ENCODE peak calls at places on chromosomes 4 and X, in six cellular contexts. E, Q, V, B, G and Y are unnamed samples.

GRCh38 chr4:118823471-118823870 is 12.5 kb downstream of the SEC24D start:
- DNase-seq in E (no peak), Q (no peak), V (no peak), B (no peak), G (no peak), Y (no peak)

GRCh38 chrX:65677954-65678469 is 10.6 kb downstream of the MSN start:
- DNase-seq in E (no peak), Q (no peak), V (no peak), B (no peak), G (peak; percentile 95), Y (no peak)

GRCh38 chrX:104319346-104319745 is 64.6 kb upstream of the ESX1 start:
- DNase-seq in E (no peak), Q (no peak), V (no peak), B (no peak), G (no peak), Y (no peak)

GRCh38 chr4:74671074-74671698 is 123.1 kb downstream of the BTC start:
- DNase-seq in E (peak; percentile 50), Q (peak; percentile 29), V (no peak), B (no peak), G (peak; percentile 89), Y (peak; percentile 63)

GRCh38 chr4:96315815-96316214 is 475.9 kb downstream of the PDHA2 start:
- DNase-seq in E (peak; percentile 12), Q (no peak), V (no peak), B (no peak), G (no peak), Y (peak; percentile 61)

GRCh38 chr4:184792950-184793555 is 32.7 kb downstream of the ACSL1 start:
- DNase-seq in E (no peak), Q (no peak), V (peak; percentile 51), B (no peak), G (peak; percentile 97), Y (no peak)

GRCh38 chrX:106919932-106920452 is at the start of gene CLDN2:
- DNase-seq in E (peak; percentile 43), Q (no peak), V (no peak), B (no peak), G (no peak), Y (no peak)

GRCh38 chr4:8245879-8246833 is 23.4 kb upstream of the HTRA3 start:
- DNase-seq in E (no peak), Q (no peak), V (peak; percentile 84), B (peak; percentile 81), G (no peak), Y (no peak)

GRCh38 chr4:161815841-161816240 is 348.0 kb downstream of the FSTL5 start:
- DNase-seq in E (no peak), Q (no peak), V (no peak), B (no peak), G (no peak), Y (no peak)

GRCh38 chrX:11406109-11406755 is 113.0 kb downstream of the AMELX start:
- DNase-seq in E (no peak), Q (no peak), V (no peak), B (no peak), G (peak; percentile 70), Y (no peak)

GRCh38 chrX:14449773-14450172 is 79.6 kb upstream of the GLRA2 start:
- DNase-seq in E (no peak), Q (no peak), V (no peak), B (no peak), G (no peak), Y (no peak)

GRCh38 chr4:41692717-41693345 is 55.7 kb downstream of the PHOX2B start:
- DNase-seq in E (peak; percentile 63), Q (peak; percentile 58), V (peak; percentile 48), B (peak; percentile 65), G (peak; percentile 71), Y (peak; percentile 72)

GRCh38 chr4:83617371-83618021 is 81.6 kb downstream of the GPAT3 start:
- DNase-seq in E (no peak), Q (no peak), V (no peak), B (no peak), G (no peak), Y (no peak)

GRCh38 chrX:150543230-150544155 is 24.9 kb upstream of the MTM1 start:
- DNase-seq in E (no peak), Q (no peak), V (no peak), B (no peak), G (no peak), Y (no peak)

GRCh38 chrX:28016823-28017222 is 35.6 kb upstream of the DCAF8L1 start:
- DNase-seq in E (no peak), Q (no peak), V (no peak), B (no peak), G (no peak), Y (no peak)

GRCh38 chr4:18938343-18939109 is 917.0 kb upstream of the LCORL start:
- DNase-seq in E (no peak), Q (no peak), V (no peak), B (no peak), G (no peak), Y (no peak)

GRCh38 chrX:149916745-149917392 is 12.5 kb upstream of the HSFX4 start:
- DNase-seq in E (no peak), Q (no peak), V (no peak), B (no peak), G (no peak), Y (no peak)

GRCh38 chrX:78957768-78958130 is 12.6 kb downstream of the P2RY10 start:
- DNase-seq in E (no peak), Q (no peak), V (no peak), B (no peak), G (no peak), Y (no peak)

GRCh38 chrX:110302975-110303374 is 14.9 kb downstream of the AMMECR1 start:
- DNase-seq in E (no peak), Q (no peak), V (no peak), B (no peak), G (no peak), Y (no peak)

GRCh38 chr4:59039046-59039445 is 1928.9 kb upstream of the IGFBP7 start:
- DNase-seq in E (no peak), Q (no peak), V (no peak), B (no peak), G (no peak), Y (no peak)

GRCh38 chrX:71170660-71171059 is 26.0 kb downstream of the NLGN3 start:
- DNase-seq in E (no peak), Q (no peak), V (no peak), B (no peak), G (no peak), Y (no peak)

GRCh38 chrX:40273356-40274050 is 175.7 kb upstream of the BCOR start:
- DNase-seq in E (no peak), Q (no peak), V (no peak), B (peak; percentile 60), G (peak; percentile 28), Y (peak; percentile 18)

GRCh38 chrX:109934434-109934833 is 68.5 kb upstream of the TMEM164 start:
- DNase-seq in E (no peak), Q (no peak), V (no peak), B (no peak), G (peak; percentile 0), Y (no peak)

GRCh38 chr4:37812713-37813112 is 13.8 kb upstream of the PGM2 start:
- DNase-seq in E (no peak), Q (no peak), V (no peak), B (no peak), G (peak; percentile 70), Y (no peak)

GRCh38 chr4:178941975-178942374 is 1499.7 kb upstream of the AGA start:
- DNase-seq in E (no peak), Q (no peak), V (no peak), B (no peak), G (no peak), Y (no peak)

GRCh38 chr4:1502976-1503375 is 96.7 kb upstream of the NKX1-1 start:
- DNase-seq in E (no peak), Q (no peak), V (peak; percentile 39), B (peak; percentile 58), G (no peak), Y (no peak)

DNA sequence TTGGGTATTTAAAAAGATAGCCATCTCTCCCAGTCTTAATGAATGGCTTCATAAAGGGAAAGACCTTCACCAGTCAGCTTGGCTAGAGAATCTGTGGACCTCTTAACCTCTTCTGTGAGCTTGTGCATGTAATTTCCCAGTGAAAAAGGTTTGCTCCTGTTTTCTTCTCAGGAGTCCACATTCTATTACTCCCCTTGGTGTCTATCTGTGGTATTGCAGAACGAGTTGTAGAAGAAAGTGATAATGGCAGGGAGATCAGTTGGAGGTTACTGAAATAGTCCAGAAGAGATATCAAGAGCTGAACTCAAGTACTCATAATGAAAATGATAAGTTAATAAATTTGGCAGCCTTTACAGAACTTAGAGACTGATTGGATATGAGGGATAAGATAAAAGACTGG is 16.5 kb upstream of the VAMP7 start:
- DNase-seq in E (no peak), Q (no peak), V (no peak), B (no peak), G (no peak), Y (no peak)
- TF ChIP-seq CTCF in E (no peak), Q (peak; percentile 35), V (no peak), B (no peak), G (no peak), Y (no peak)

GRCh38 chrX:45806410-45807121 is 605.9 kb upstream of the DIPK2B start:
- DNase-seq in E (no peak), Q (no peak), V (no peak), B (no peak), G (peak; percentile 95), Y (no peak)

GRCh38 chrX:45803383-45803921 is 602.8 kb upstream of the DIPK2B start:
- DNase-seq in E (no peak), Q (no peak), V (no peak), B (no peak), G (peak; percentile 90), Y (no peak)

GRCh38 chrX:45799576-45799975 is 598.9 kb upstream of the DIPK2B start:
- DNase-seq in E (no peak), Q (no peak), V (no peak), B (no peak), G (no peak), Y (no peak)

GRCh38 chrX:45801554-45801953 is 600.9 kb upstream of the DIPK2B start:
- DNase-seq in E (no peak), Q (no peak), V (no peak), B (no peak), G (peak; percentile 50), Y (no peak)
- TF ChIP-seq CTCF in E (peak; percentile 8), Q (peak; percentile 52), V (peak; percentile 34), B (peak; percentile 39), G (no peak), Y (no peak)

DNA sequence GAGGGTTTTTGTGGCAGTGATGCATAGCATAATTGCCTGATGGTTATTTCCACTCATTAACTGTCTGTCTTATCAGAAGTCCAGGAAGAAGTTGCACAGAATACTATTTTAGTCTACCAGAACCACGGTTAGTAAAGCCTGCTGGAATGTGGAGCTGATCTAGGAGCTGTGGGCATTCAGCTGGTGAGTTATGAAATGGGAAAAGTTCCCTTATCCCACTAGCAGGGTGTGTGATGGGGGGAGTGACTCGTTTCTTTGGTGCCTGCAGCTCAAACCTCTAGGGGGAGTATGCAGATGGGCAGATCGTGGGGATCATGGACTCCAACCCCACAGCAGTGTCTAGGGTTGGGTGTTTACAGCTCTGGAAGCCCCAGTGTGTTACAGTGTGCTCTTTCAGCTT is 305.6 kb upstream of the BOD1L1 start:
- DNase-seq in E (no peak), Q (no peak), V (no peak), B (no peak), G (peak; percentile 24), Y (no peak)
- TF ChIP-seq CTCF in E (no peak), Q (no peak), V (no peak), B (no peak), G (peak; percentile 16), Y (no peak)

DNA sequence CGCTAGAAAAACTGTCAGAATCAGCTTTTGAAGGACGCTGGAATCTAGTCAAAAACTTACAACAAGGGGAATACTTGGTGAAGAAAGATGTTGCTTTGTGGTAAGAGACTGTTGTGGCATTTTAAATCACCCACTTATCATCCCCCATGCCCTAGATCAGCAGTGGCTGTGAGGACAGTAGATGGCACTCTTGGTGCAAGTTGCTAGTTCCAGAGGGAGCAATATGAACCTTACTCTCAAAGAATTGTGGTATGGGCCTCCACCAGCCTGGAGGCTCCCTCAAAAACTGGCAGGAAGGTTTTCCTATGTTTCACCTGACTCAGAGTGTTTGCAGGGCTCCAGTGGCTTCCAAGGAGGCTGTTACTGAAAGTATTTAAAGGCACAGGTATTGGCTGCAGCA is 37.7 kb upstream of the SLC16A2 start:
- DNase-seq in E (peak; percentile 16), Q (peak; percentile 1), V (no peak), B (no peak), G (peak; percentile 62), Y (peak; percentile 17)
- TF ChIP-seq CTCF in E (peak; percentile 31), Q (peak; percentile 58), V (peak; percentile 37), B (peak; percentile 49), G (peak; percentile 62), Y (no peak)